ENCODE peak calls at places on chromosomes 2 and 18, in four cellular contexts. P is AG04450; G is activated CD8-positive, alpha-beta T cell treated with anti-CD3 and anti-CD28 coated beads for 36 hours; M is fibroblast of the aortic adventitia. Y is an unnamed sample.

GRCh38 chr2:20224191-20224715 is 677 bp downstream of the SDC1 start:
- DNase-seq in P (no peak), G (no peak), M (no peak), Y (no peak)

GRCh38 chr2:210086292-210086691 is 83.9 kb downstream of the RPE start:
- DNase-seq in P (no peak), G (no peak), M (peak), Y (peak)

GRCh38 chr18:9017900-9018217 is 84.6 kb upstream of the NDUFV2 start:
- DNase-seq in P (no peak), G (no peak), M (no peak), Y (no peak)

GRCh38 chr2:171798156-171798815 is 95.8 kb downstream of the SLC25A12 start:
- DNase-seq in P (no peak), G (no peak), M (peak), Y (no peak)

GRCh38 chr2:151237422-151238012 is 24.1 kb downstream of the RBM43 start:
- DNase-seq in P (no peak), G (peak), M (no peak), Y (no peak)

GRCh38 chr2:214504599-214505376 is 93.9 kb downstream of the VWC2L start:
- DNase-seq in P (no peak), G (no peak), M (no peak), Y (no peak)

GRCh38 chr2:199850718-199851498 is at the start of gene FTCDNL1:
- DNase-seq in P (no peak), G (peak), M (peak), Y (no peak)

GRCh38 chr18:13338318-13338717 is 119.8 kb downstream of the LDLRAD4 start:
- DNase-seq in P (no peak), G (no peak), M (no peak), Y (no peak)

GRCh38 chr2:224968051-224968450 is 74.2 kb downstream of the DOCK10 start:
- DNase-seq in P (no peak), G (no peak), M (peak), Y (no peak)

GRCh38 chr2:230457073-230457768 is 41.2 kb downstream of the SP100 start:
- DNase-seq in P (no peak), G (no peak), M (no peak), Y (no peak)

GRCh38 chr2:23381084-23381483 is 3.9 kb upstream of the KLHL29 start:
- DNase-seq in P (no peak), G (peak), M (peak), Y (peak)

GRCh38 chr2:86383844-86384243 is 46.4 kb upstream of the REEP1 start:
- DNase-seq in P (peak), G (no peak), M (peak), Y (no peak)

GRCh38 chr18:36580266-36580665 is 248.5 kb downstream of the TPGS2 start:
- DNase-seq in P (no peak), G (no peak), M (peak), Y (no peak)

GRCh38 chr2:159251296-159252173 is 35.0 kb downstream of the WDSUB1 start:
- DNase-seq in P (no peak), G (no peak), M (no peak), Y (no peak)

GRCh38 chr2:195199864-195200263 is 457.2 kb upstream of the SLC39A10 start:
- DNase-seq in P (no peak), G (no peak), M (no peak), Y (no peak)

GRCh38 chr18:4016391-4017049 is 438.6 kb downstream of the DLGAP1 start:
- DNase-seq in P (no peak), G (no peak), M (no peak), Y (no peak)

GRCh38 chr2:216316743-216317142 is 55.5 kb downstream of the MARCHF4 start:
- DNase-seq in P (no peak), G (no peak), M (peak), Y (peak)

GRCh38 chr18:9417081-9417841 is 58.1 kb upstream of the RALBP1 start:
- DNase-seq in P (no peak), G (no peak), M (peak), Y (peak)

GRCh38 chr2:225013432-225014048 is 28.7 kb downstream of the DOCK10 start:
- DNase-seq in P (no peak), G (peak), M (no peak), Y (no peak)

GRCh38 chr18:59990121-59990818 is 90.5 kb downstream of the PMAIP1 start:
- DNase-seq in P (no peak), G (no peak), M (no peak), Y (no peak)

GRCh38 chr18:34709631-34710429 is at the start of gene DTNA:
- DNase-seq in P (peak), G (no peak), M (peak), Y (peak)

GRCh38 chr18:48034651-48035555 is 104.4 kb upstream of the SMAD2 start:
- DNase-seq in P (no peak), G (no peak), M (no peak), Y (no peak)

GRCh38 chr2:26588576-26588975 is 52.6 kb downstream of the CIB4 start:
- DNase-seq in P (no peak), G (no peak), M (no peak), Y (no peak)

GRCh38 chr2:172093416-172094318 is 8.4 kb downstream of the DLX1 start:
- DNase-seq in P (no peak), G (no peak), M (peak), Y (no peak)

GRCh38 chr18:23883277-23883790 is 131.2 kb upstream of the TTC39C start:
- DNase-seq in P (no peak), G (no peak), M (no peak), Y (no peak)

GRCh38 chr2:198096007-198096406 is 291.6 kb downstream of the PLCL1 start:
- DNase-seq in P (no peak), G (no peak), M (no peak), Y (no peak)

GRCh38 chr2:128562471-128563347 is 244.0 kb upstream of the HS6ST1 start:
- DNase-seq in P (no peak), G (no peak), M (peak), Y (no peak)

GRCh38 chr2:20931346-20931745 is 108.4 kb upstream of the LDAH start:
- DNase-seq in P (no peak), G (no peak), M (no peak), Y (no peak)

GRCh38 chr18:9124824-9125223 is 11.8 kb upstream of the ANKRD12 start:
- DNase-seq in P (no peak), G (no peak), M (no peak), Y (no peak)

GRCh38 chr2:113846439-113846838 is 43.5 kb upstream of the ACTR3 start:
- DNase-seq in P (no peak), G (no peak), M (no peak), Y (no peak)

GRCh38 chr18:77376733-77377094 is 127.1 kb downstream of the GALR1 start:
- DNase-seq in P (no peak), G (no peak), M (no peak), Y (no peak)

GRCh38 chr2:23430263-23430662 is 45.3 kb downstream of the KLHL29 start:
- DNase-seq in P (peak), G (no peak), M (peak), Y (peak)

DNA sequence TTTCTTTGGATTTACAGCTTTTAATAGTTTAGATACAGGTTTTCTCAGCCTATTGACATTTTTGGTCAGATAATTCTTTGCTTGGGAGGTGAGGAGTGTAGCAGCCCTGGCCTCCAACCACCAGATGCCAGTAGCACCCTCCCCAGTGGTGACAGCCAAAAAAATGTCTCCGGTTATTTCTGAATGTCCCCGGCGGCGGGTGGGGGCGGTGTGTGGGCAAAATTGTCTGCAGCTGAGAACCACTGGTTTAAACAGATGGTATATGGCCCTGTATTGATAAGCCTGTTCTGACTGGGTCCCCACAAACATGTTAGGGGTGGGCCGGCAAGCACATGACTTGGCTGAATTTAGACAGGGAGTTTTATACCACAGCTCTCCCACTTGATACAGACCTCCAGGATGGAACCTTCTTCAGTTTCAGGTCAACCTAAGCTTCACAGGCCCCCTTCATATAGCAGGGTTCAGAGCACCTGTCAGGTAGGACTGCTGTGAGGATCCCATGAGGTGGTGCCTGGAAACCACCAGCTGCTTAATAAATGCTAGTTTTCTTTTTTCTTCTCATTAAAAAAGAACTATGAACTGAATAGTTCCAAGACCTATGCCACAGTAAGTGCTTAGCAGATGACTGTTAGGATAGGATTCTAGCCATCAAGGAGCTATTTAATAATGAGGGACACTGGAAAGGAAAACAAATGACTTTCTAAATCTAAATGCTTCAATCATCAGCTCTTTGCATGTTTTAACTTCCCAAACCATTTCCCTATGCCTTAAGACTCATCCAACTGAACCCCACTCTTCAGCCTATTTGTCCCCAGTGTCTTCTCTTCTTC is 18.1 kb downstream of the LPIN2 start:
- DNase-seq in P (no peak), G (peak), M (no peak), Y (no peak)
- TF ChIP-seq CTCF in P (no peak), G (peak), M (no peak), Y (peak)

GRCh38 chr2:70546376-70546775 is 7.2 kb downstream of the TGFA start:
- DNase-seq in P (no peak), G (no peak), M (no peak), Y (no peak)

GRCh38 chr2:70536517-70537060 is 17.0 kb downstream of the TGFA start:
- DNase-seq in P (no peak), G (no peak), M (no peak), Y (no peak)

GRCh38 chr2:70546885-70547284 is 6.7 kb downstream of the TGFA start:
- DNase-seq in P (no peak), G (no peak), M (no peak), Y (no peak)

GRCh38 chr2:70537840-70538239 is 15.8 kb downstream of the TGFA start:
- DNase-seq in P (no peak), G (no peak), M (no peak), Y (no peak)

GRCh38 chr2:70541481-70542020 is 12.1 kb downstream of the TGFA start:
- DNase-seq in P (no peak), G (no peak), M (no peak), Y (no peak)
- TF ChIP-seq CTCF in P (no peak), G (no peak), M (no peak), Y (no peak)

GRCh38 chr2:109388018-109388417 is 225.7 kb downstream of the SEPTIN10 start:
- DNase-seq in P (no peak), G (no peak), M (no peak), Y (no peak)

GRCh38 chr2:109387221-109387735 is 226.5 kb downstream of the SEPTIN10 start:
- DNase-seq in P (no peak), G (no peak), M (no peak), Y (no peak)

GRCh38 chr2:109385506-109385905 is 228.3 kb downstream of the SEPTIN10 start:
- DNase-seq in P (no peak), G (no peak), M (no peak), Y (no peak)

GRCh38 chr2:109384308-109385271 is 229.2 kb downstream of the SEPTIN10 start:
- DNase-seq in P (no peak), G (no peak), M (no peak), Y (no peak)

GRCh38 chr2:109386004-109386695 is 227.6 kb downstream of the SEPTIN10 start:
- DNase-seq in P (no peak), G (no peak), M (no peak), Y (no peak)
- TF ChIP-seq CTCF in P (no peak), G (no peak), M (no peak), Y (no peak)

GRCh38 chr18:63515279-63515678 is 26.9 kb upstream of the SERPINB12 start:
- DNase-seq in P (no peak), G (no peak), M (no peak), Y (no peak)
- TF ChIP-seq CTCF in P (peak), G (no peak), M (peak), Y (no peak)

DNA sequence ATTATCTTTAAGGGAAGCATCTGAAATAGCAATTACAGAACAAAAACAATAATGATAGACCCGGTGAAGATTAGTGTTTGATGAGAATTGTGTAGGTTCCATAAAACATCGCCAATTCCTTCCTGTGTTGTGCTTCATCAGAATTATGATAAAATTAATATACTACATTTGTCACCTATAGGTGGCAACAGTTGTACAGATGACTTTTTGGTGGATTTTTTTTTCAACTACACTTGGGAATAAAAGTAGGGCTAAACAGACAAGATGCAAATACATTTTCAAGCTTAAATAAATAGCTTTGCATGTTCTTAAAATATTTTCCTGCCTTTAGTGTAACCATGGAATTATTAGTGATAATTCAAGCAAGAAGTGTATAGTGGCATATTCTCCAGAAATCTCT is 7.0 kb upstream of the LYPD1 start:
- DNase-seq in P (no peak), G (no peak), M (peak), Y (no peak)
- TF ChIP-seq CTCF in P (no peak), G (no peak), M (no peak), Y (peak)

GRCh38 chr2:232523682-232524597 is 2.0 kb upstream of the CHRND start:
- DNase-seq in P (no peak), G (peak), M (peak), Y (no peak)
- TF ChIP-seq CTCF in P (no peak), G (peak), M (no peak), Y (peak)

Y was measured in retinal pigment epithelial cell.